ENCODE peak calls at places on chromosomes 7 and 10, in four cellular contexts. Z, Y, G and O are unnamed samples.

GRCh38 chr10:110144526-110144925 is 62.9 kb upstream of the MXI1 start:
- DNase-seq in Z (no peak), Y (no peak), G (no peak), O (no peak)

GRCh38 chr7:76267107-76267834 is 35.2 kb upstream of the HSPB1 start:
- DNase-seq in Z (peak; percentile 55), Y (no peak), G (no peak), O (no peak)

GRCh38 chr7:29285861-29286260 is 91.3 kb downstream of the CHN2 start:
- DNase-seq in Z (no peak), Y (no peak), G (no peak), O (no peak)

GRCh38 chr7:16431646-16432424 is 10.5 kb upstream of the CRPPA start:
- DNase-seq in Z (no peak), Y (no peak), G (peak; percentile 9), O (peak; percentile 72)

GRCh38 chr10:1379601-1380000 is 323.4 kb downstream of the WDR37 start:
- DNase-seq in Z (peak; percentile 81), Y (no peak), G (no peak), O (peak; percentile 59)

GRCh38 chr10:33146189-33146524 is 188.1 kb upstream of the ITGB1 start:
- DNase-seq in Z (no peak), Y (no peak), G (no peak), O (no peak)

GRCh38 chr7:98423043-98423442 is 22.2 kb upstream of the BAIAP2L1 start:
- DNase-seq in Z (no peak), Y (no peak), G (no peak), O (peak; percentile 78)

GRCh38 chr10:80511984-80512634 is 25.6 kb upstream of the SH2D4B start:
- DNase-seq in Z (no peak), Y (no peak), G (no peak), O (no peak)

GRCh38 chr10:93236378-93237040 is 162.8 kb downstream of the CYP26A1 start:
- DNase-seq in Z (no peak), Y (no peak), G (no peak), O (no peak)

GRCh38 chr7:95471076-95471475 is 14.7 kb upstream of the ASB4 start:
- DNase-seq in Z (no peak), Y (no peak), G (no peak), O (no peak)

GRCh38 chr10:102413053-102413705 is 5.4 kb downstream of the PSD start:
- DNase-seq in Z (peak; percentile 64), Y (no peak), G (no peak), O (peak; percentile 67)

GRCh38 chr10:70736470-70736982 is 48.7 kb downstream of the TBATA start:
- DNase-seq in Z (no peak), Y (no peak), G (no peak), O (no peak)

GRCh38 chr7:85004402-85004801 is 182.5 kb downstream of the SEMA3D start:
- DNase-seq in Z (no peak), Y (no peak), G (no peak), O (no peak)

GRCh38 chr7:139682136-139683013 is 95.4 kb downstream of the HIPK2 start:
- DNase-seq in Z (no peak), Y (no peak), G (no peak), O (peak; percentile 84)

DNA sequence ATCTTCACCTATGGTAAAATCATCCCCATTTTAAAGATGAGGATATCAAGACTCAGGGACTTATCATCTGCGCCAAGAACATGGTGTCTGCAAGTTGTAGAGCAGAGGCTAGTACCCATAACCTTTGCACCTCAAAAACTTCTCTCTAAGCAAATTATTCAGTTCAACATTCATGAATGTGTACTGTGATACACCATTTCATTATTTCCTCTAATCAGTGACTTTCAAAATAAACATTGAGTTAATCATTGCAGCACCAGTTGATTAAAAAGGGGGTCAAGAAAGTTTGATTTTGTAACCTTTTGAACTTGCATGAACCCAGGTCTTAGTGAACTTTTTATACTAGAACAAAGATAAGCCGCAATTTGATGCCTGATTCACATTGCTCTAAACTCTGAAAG is 47.6 kb upstream of the CYP2C8 start:
- DNase-seq in Z (no peak), Y (no peak), G (no peak), O (no peak)
- H3K27ac ChIP-seq in Z (no peak overlapping the region), Y (no peak overlapping the region), G (no peak overlapping the region), O (no peak overlapping the region)

DNA sequence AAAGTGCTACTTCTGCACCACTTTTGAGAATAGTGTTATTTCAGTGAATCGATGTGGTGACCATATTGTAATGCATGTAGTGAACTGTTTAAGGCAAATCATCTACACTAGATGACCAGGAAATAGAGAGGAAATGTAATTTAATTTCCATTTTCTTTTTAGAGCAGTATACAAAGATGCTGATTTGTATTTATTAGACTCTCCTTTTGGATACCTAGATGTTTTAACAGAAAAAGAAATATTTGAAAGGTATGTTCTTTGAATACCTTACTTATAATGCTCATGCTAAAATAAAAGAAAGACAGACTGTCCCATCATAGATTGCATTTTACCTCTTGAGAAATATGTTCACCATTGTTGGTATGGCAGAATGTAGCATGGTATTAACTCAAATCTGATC is 110.4 kb downstream of the CFTR start:
- DNase-seq in Z (no peak), Y (no peak), G (no peak), O (no peak)
- H3K18ac ChIP-seq in Z (no peak overlapping the region), Y (no peak overlapping the region), G (no peak overlapping the region), O (no peak overlapping the region)

DNA sequence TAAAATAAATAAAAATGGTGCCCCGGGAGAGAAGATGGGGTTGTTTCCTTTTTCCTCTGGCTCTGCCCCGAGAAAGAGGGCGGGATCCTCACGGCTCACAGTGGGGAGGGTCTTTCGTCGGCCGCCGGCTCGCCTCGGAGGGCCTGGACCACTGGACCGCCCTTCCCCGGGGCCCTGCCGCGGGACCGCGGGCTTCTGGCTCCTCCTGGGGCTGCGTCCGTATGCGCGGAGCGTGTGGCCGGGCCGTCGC is 3.5 kb upstream of the IGF2BP3 start:
- DNase-seq in Z (no peak), Y (no peak), G (no peak), O (peak; percentile 71)
- H3K79me2 ChIP-seq in Z (peaks cover 20% of the 10 kb centered on the region), Y (peaks cover 76% of the 10 kb centered on the region), G (peaks cover 20% of the 10 kb centered on the region), O (peaks cover 26% of the 10 kb centered on the region)

DNA sequence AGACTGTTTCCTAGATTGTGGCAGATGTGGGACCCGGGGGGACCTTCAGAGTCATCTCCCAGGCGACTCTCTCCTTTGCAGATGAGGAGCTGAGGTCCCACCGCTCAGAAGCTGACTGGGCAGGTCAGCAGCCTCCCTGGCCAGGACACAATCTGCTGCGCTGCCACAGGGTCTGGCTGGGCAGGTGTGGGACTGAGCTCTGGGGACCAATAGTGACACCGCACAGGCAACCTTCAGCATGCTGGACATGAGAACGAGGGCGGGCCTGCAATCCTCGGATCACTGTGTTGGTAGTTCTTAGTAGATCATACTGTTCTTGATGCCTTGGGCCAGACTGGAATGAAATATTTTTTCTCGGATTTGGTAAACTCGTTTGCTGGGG is 20.5 kb upstream of the CRYGN start:
- DNase-seq in Z (no peak), Y (no peak), G (peak; percentile 27), O (no peak)
- H3K27ac ChIP-seq in Z (no peak overlapping the region), Y (no peak overlapping the region), G (peak overlapping the region; percentile 39), O (no peak overlapping the region)

GRCh38 chr7:106598663-106599342 is 62.2 kb downstream of the CCDC71L start:
- DNase-seq in Z (peak; percentile 71), Y (peak; percentile 5), G (peak; percentile 70), O (peak; percentile 86)
- H3K18ac ChIP-seq in Z (peak overlapping the region; percentile 44), Y (no peak overlapping the region), G (no peak overlapping the region), O (no peak overlapping the region)